ENCODE peak calls at places on chromosomes 6 and 20, in four cellular contexts. O is SK-N-SH; F is dorsolateral prefrontal cortex; B is stimulated activated CD4-positive, alpha-beta T cell treated with anti-CD3 and anti-CD28 coated beads, Interleukin-15, amount 100 ng/mL, for 1 hour. Y is an unnamed sample.

GRCh38 chr6:44580901-44581300 is 193.4 kb downstream of the CDC5L start:
- DNase-seq in O (no peak), F (no peak), B (no peak), Y (no peak)

GRCh38 chr6:50128420-50129005 is 78.8 kb upstream of the DEFB112 start:
- DNase-seq in O (peak), F (no peak), B (no peak), Y (no peak)

GRCh38 chr6:35078896-35079295 is 62.2 kb downstream of the TCP11 start:
- DNase-seq in O (no peak), F (no peak), B (no peak), Y (no peak)

GRCh38 chr6:80182291-80182690 is 75.8 kb downstream of the BCKDHB start:
- DNase-seq in O (no peak), F (no peak), B (no peak), Y (no peak)

GRCh38 chr6:26030716-26031115 is 56.5 kb upstream of the HFE start:
- DNase-seq in O (no peak), F (no peak), B (no peak), Y (no peak)

GRCh38 chr6:36131517-36132220 is 1.4 kb downstream of the MAPK13 start:
- DNase-seq in O (peak), F (peak), B (no peak), Y (peak)

GRCh38 chr6:130033999-130034814 is 15.8 kb downstream of the L3MBTL3 start:
- DNase-seq in O (no peak), F (no peak), B (no peak), Y (no peak)

GRCh38 chr6:27375613-27376079 is 12.9 kb upstream of the ZNF391 start:
- DNase-seq in O (no peak), F (no peak), B (no peak), Y (no peak)

GRCh38 chr20:21390768-21391167 is 6.6 kb downstream of the NKX2-4 start:
- DNase-seq in O (no peak), F (no peak), B (no peak), Y (no peak)

GRCh38 chr6:125549202-125549884 is 200.1 kb upstream of the HEY2 start:
- DNase-seq in O (no peak), F (no peak), B (no peak), Y (no peak)

GRCh38 chr20:53331151-53331973 is 262.3 kb downstream of the ZNF217 start:
- DNase-seq in O (peak), F (no peak), B (no peak), Y (no peak)

GRCh38 chr6:90646936-90647335 is 60.1 kb upstream of the MAP3K7 start:
- DNase-seq in O (no peak), F (no peak), B (no peak), Y (no peak)

GRCh38 chr6:13194852-13195251 is 133.5 kb downstream of the TBC1D7 start:
- DNase-seq in O (peak), F (peak), B (no peak), Y (peak)

GRCh38 chr6:79152269-79152737 is 74.2 kb upstream of the PHIP start:
- DNase-seq in O (no peak), F (no peak), B (no peak), Y (no peak)

GRCh38 chr6:148487461-148487860 is 144.8 kb downstream of the SASH1 start:
- DNase-seq in O (no peak), F (no peak), B (no peak), Y (no peak)

GRCh38 chr20:38057351-38057972 is 23.9 kb downstream of the RPRD1B start:
- DNase-seq in O (peak), F (peak), B (peak), Y (peak)

GRCh38 chr6:123423130-123423529 is 213.6 kb downstream of the TRDN start:
- DNase-seq in O (no peak), F (no peak), B (no peak), Y (no peak)

GRCh38 chr6:44237813-44238433 is 9.0 kb upstream of the HSP90AB1 start:
- DNase-seq in O (peak), F (peak), B (peak), Y (peak)

GRCh38 chr20:62636446-62636845 is 5.9 kb upstream of the SLCO4A1 start:
- DNase-seq in O (no peak), F (no peak), B (no peak), Y (no peak)

GRCh38 chr6:76992553-76992952 is 470.7 kb downstream of the HTR1B start:
- DNase-seq in O (no peak), F (no peak), B (no peak), Y (no peak)

GRCh38 chr6:7559196-7559595 is 17.7 kb downstream of the DSP start:
- DNase-seq in O (no peak), F (no peak), B (no peak), Y (no peak)

GRCh38 chr6:95197590-95197989 is 379.7 kb upstream of the MANEA start:
- DNase-seq in O (no peak), F (no peak), B (no peak), Y (no peak)

GRCh38 chr6:33758807-33759206 is 12.1 kb upstream of the IP6K3 start:
- DNase-seq in O (no peak), F (no peak), B (no peak), Y (no peak)

Y was measured in body of pancreas.